ENCODE peak calls at places on chromosomes 12 and 14, in nine cellular contexts. T is AG20443; P is substantia nigra; X is choroid plexus epithelial cell; G is activated T-cell treated with anti-CD3 and anti-CD28 coated beads, Interleukin-2, amount 50 U/mL, for 48 hours; U is GM13977; Q is pulmonary artery endothelial cell; O is NCI-H2107; Y is CD14-positive monocyte. A is an unnamed sample.

GRCh38 chr12:133130808-133131128 is 341 bp downstream of the ZNF10 start:
- DNase-seq in X (peak), P (peak), T (peak), Q (no peak), G (no peak), O (no peak), U (peak), Y (no peak), A (peak)

GRCh38 chr14:74348241-74348734 is at the start of gene VRTN:
- DNase-seq in P (no peak), U (no peak), O (no peak), G (no peak), T (no peak), Y (no peak), X (no peak), Q (no peak), A (no peak)

GRCh38 chr14:26026384-26026783 is 571.4 kb downstream of the NOVA1 start:
- DNase-seq in Q (no peak), G (no peak), X (no peak), Y (no peak), T (no peak), P (no peak), O (no peak), U (no peak), A (no peak)

GRCh38 chr14:64806202-64806861 is 73.4 kb downstream of the SPTB start:
- DNase-seq in G (no peak), Y (no peak), P (no peak), T (peak), U (no peak), Q (no peak), X (peak), O (no peak), A (no peak)

GRCh38 chr12:50603817-50604639 is 99.2 kb downstream of the DIP2B start:
- DNase-seq in P (no peak), U (no peak), G (no peak), Q (peak), O (no peak), Y (no peak), T (peak), X (peak), A (no peak)

GRCh38 chr12:21677204-21677603 is 19.6 kb upstream of the LDHB start:
- DNase-seq in P (no peak), O (no peak), X (no peak), U (no peak), Q (no peak), Y (no peak), T (no peak), G (no peak), A (no peak)

GRCh38 chr14:69964841-69965240 is 85.6 kb downstream of the SMOC1 start:
- DNase-seq in X (no peak), G (no peak), U (no peak), O (no peak), T (no peak), P (no peak), Y (no peak), Q (no peak), A (no peak)

GRCh38 chr14:100317897-100318808 is 5.0 kb upstream of the SLC25A47 start:
- DNase-seq in U (peak), X (peak), O (no peak), Y (no peak), T (peak), G (peak), Q (no peak), P (peak), A (peak)

GRCh38 chr12:58712981-58713380 is 207.3 kb downstream of the LRIG3 start:
- DNase-seq in O (no peak), Q (no peak), T (no peak), U (no peak), P (no peak), G (no peak), Y (no peak), X (no peak), A (no peak)